ENCODE peak calls at places on chromosomes 4 and X, in six cellular contexts. R, O, G, J, U and S are unnamed samples.

GRCh38 chrX:46575991-46576392 is 2.4 kb downstream of the CHST7 start:
- DNase-seq in O (no peak), J (peak; percentile 24), G (no peak), U (no peak), R (no peak), S (peak; percentile 17)

GRCh38 chr4:133095591-133095990 is 53.5 kb upstream of the PCDH10 start:
- DNase-seq in J (no peak), O (no peak), G (no peak), U (no peak), R (no peak), S (no peak)

GRCh38 chr4:102623622-102624021 is 122.5 kb downstream of the NFKB1 start:
- DNase-seq in G (no peak), J (peak; percentile 43), U (no peak), R (peak; percentile 50), O (no peak), S (peak; percentile 57)

GRCh38 chr4:19254476-19254875 is 997.2 kb upstream of the SLIT2 start:
- DNase-seq in G (no peak), J (no peak), U (no peak), O (no peak), R (no peak), S (no peak)

GRCh38 chr4:60250657-60251056 is 949.5 kb upstream of the ADGRL3 start:
- DNase-seq in R (no peak), U (no peak), O (no peak), J (no peak), G (no peak), S (no peak)

GRCh38 chr4:119050501-119051090 is 85.0 kb upstream of the MYOZ2 start:
- DNase-seq in R (peak; percentile 58), U (no peak), O (no peak), G (no peak), J (no peak), S (no peak)

GRCh38 chr4:154982187-154983047 is 201.3 kb downstream of the RBM46 start:
- DNase-seq in R (peak; percentile 71), O (peak; percentile 40), G (no peak), U (no peak), J (peak; percentile 81), S (peak; percentile 87)

GRCh38 chr4:41212221-41213203 is 1.8 kb downstream of the APBB2 start:
- DNase-seq in R (peak; percentile 55), J (peak; percentile 36), O (peak; percentile 29), G (no peak), U (no peak), S (peak; percentile 57)

GRCh38 chr4:118803253-118803652 is 32.7 kb downstream of the SEC24D start:
- DNase-seq in O (no peak), U (no peak), R (no peak), J (no peak), G (no peak), S (peak; percentile 35)

GRCh38 chr4:76752911-76753494 is 144.9 kb downstream of the SOWAHB start:
- DNase-seq in G (no peak), U (no peak), R (no peak), O (peak; percentile 81), J (no peak), S (no peak)

GRCh38 chr4:147782087-147782781 is 50.3 kb downstream of the ARHGAP10 start:
- DNase-seq in O (no peak), J (no peak), U (no peak), G (no peak), R (no peak), S (no peak)

GRCh38 chrX:52346462-52347165 is 22.2 kb upstream of the XAGE2 start:
- DNase-seq in J (no peak), U (no peak), O (no peak), G (no peak), R (no peak), S (no peak)

GRCh38 chr4:1960170-1960825 is 48.5 kb downstream of the NELFA start:
- DNase-seq in O (peak; percentile 68), U (no peak), G (no peak), R (no peak), J (no peak), S (no peak)

GRCh38 chr4:123553279-123553678 is 156.7 kb downstream of the SPRY1 start:
- DNase-seq in G (no peak), R (no peak), J (no peak), U (no peak), O (no peak), S (no peak)

GRCh38 chr4:152369203-152369902 is 166.5 kb downstream of the FBXW7 start:
- DNase-seq in U (no peak), R (no peak), O (peak; percentile 31), J (no peak), G (no peak), S (no peak)

GRCh38 chr4:182478475-182478874 is 235.3 kb downstream of the TENM3 start:
- DNase-seq in J (peak; percentile 76), G (no peak), U (no peak), R (peak; percentile 32), O (peak; percentile 56), S (peak; percentile 82)

GRCh38 chr4:115113382-115114106 is at the start of gene NDST4:
- DNase-seq in R (peak; percentile 30), U (no peak), J (peak; percentile 87), O (peak; percentile 47), G (no peak), S (no peak)

GRCh38 chr4:155909615-155910226 is 6.2 kb downstream of the TDO2 start:
- DNase-seq in R (no peak), J (no peak), O (no peak), G (no peak), U (no peak), S (no peak)

GRCh38 chr4:4645743-4646142 is 103.9 kb upstream of the STX18 start:
- DNase-seq in J (no peak), O (no peak), R (no peak), G (no peak), U (no peak), S (no peak)

GRCh38 chr4:108107729-108108382 is 60.9 kb downstream of the LEF1 start:
- DNase-seq in G (peak; percentile 48), O (no peak), U (no peak), R (no peak), J (no peak), S (no peak)

GRCh38 chr4:118729287-118730286 is 44.4 kb downstream of the METTL14 start:
- DNase-seq in G (no peak), J (no peak), R (no peak), U (no peak), O (no peak), S (no peak)

GRCh38 chr4:180059216-180059881 is 2183.9 kb upstream of the TENM3 start:
- DNase-seq in R (peak; percentile 52), G (no peak), J (peak; percentile 74), U (no peak), O (peak; percentile 38), S (peak; percentile 55)

GRCh38 chr4:1584498-1584897 is 99.6 kb downstream of the FAM53A start:
- DNase-seq in J (no peak), R (no peak), U (no peak), O (no peak), G (no peak), S (no peak)

GRCh38 chr4:145679520-145679919 is 426 bp upstream of the C4orf51 start:
- DNase-seq in U (no peak), G (no peak), O (no peak), J (no peak), R (no peak), S (no peak)

GRCh38 chr4:16687845-16688244 is 210.6 kb downstream of the LDB2 start:
- DNase-seq in R (no peak), U (no peak), J (no peak), G (no peak), O (no peak), S (no peak)

GRCh38 chrX:40158036-40158706 is 60.4 kb upstream of the BCOR start:
- DNase-seq in J (peak; percentile 83), O (no peak), R (peak; percentile 88), U (no peak), G (no peak), S (peak; percentile 64)

GRCh38 chr4:1367936-1368289 is 20.9 kb downstream of the UVSSA start:
- DNase-seq in R (no peak), J (no peak), O (no peak), G (no peak), U (no peak), S (no peak)

GRCh38 chr4:184536070-184536880 is 61.9 kb upstream of the IRF2 start:
- DNase-seq in O (no peak), R (no peak), J (no peak), U (no peak), G (no peak), S (peak; percentile 25)

GRCh38 chrX:141341743-141342142 is 99.4 kb upstream of the SPANXC start:
- DNase-seq in J (no peak), G (no peak), U (no peak), O (no peak), R (no peak), S (no peak)

GRCh38 chr4:129839687-129840086 is 743.7 kb downstream of the C4orf33 start:
- DNase-seq in J (no peak), O (no peak), R (no peak), U (no peak), G (no peak), S (no peak)

GRCh38 chrX:118058924-118059323 is 57.7 kb downstream of the KLHL13 start:
- DNase-seq in R (no peak), G (no peak), J (no peak), U (no peak), O (no peak), S (no peak)

GRCh38 chr4:176444741-176445140 is 125.0 kb downstream of the SPCS3 start:
- DNase-seq in G (no peak), O (no peak), J (no peak), R (no peak), U (no peak), S (no peak)

GRCh38 chr4:55927776-55928437 is 20.8 kb upstream of the CEP135 start:
- DNase-seq in G (no peak), O (no peak), U (no peak), R (no peak), J (no peak), S (no peak)

GRCh38 chr4:165612936-165613335 is 234.1 kb downstream of the CPE start:
- DNase-seq in R (no peak), U (no peak), J (no peak), O (no peak), G (no peak), S (peak; percentile 33)

GRCh38 chr4:77159798-77160197 is 2.8 kb downstream of the CCNG2 start:
- DNase-seq in U (no peak), R (no peak), J (no peak), G (no peak), O (peak; percentile 95), S (no peak)

GRCh38 chr4:125765936-125766335 is 451.2 kb downstream of the FAT4 start:
- DNase-seq in O (no peak), R (no peak), J (no peak), G (no peak), U (no peak), S (no peak)

GRCh38 chr4:15106417-15106816 is 104.1 kb downstream of the CPEB2 start:
- DNase-seq in U (no peak), J (no peak), R (no peak), G (no peak), O (no peak), S (no peak)

GRCh38 chr4:174520655-174521054 is 1.6 kb downstream of the HPGD start:
- DNase-seq in U (no peak), J (no peak), R (no peak), G (no peak), O (no peak), S (no peak)

GRCh38 chr4:40363382-40363920 is 28.3 kb downstream of the CHRNA9 start:
- DNase-seq in G (no peak), R (no peak), U (no peak), O (no peak), J (no peak), S (no peak)